ENCODE peak calls at places on chromosome 22, in eight cellular contexts. W, R, D, E, A, G, J and H are unnamed samples.

GRCh38 chr22:28936200-28936599 is 52.8 kb downstream of the ZNRF3 start:
- DNase-seq in D (no peak), G (no peak), R (no peak), A (no peak), J (no peak), W (no peak), E (no peak), H (no peak)

GRCh38 chr22:33188316-33188715 is 130.1 kb upstream of the SYN3 start:
- DNase-seq in E (no peak), W (no peak), J (no peak), R (no peak), G (no peak), A (no peak), D (no peak), H (no peak)

GRCh38 chr22:41288245-41288946 is 2.4 kb upstream of the RANGAP1 start:
- DNase-seq in G (peak; percentile 66), R (peak; percentile 55), E (no peak), W (peak; percentile 87), A (peak; percentile 35), J (peak; percentile 72), D (no peak), H (peak; percentile 58)

GRCh38 chr22:50098052-50098451 is 8.2 kb downstream of the MOV10L1 start:
- DNase-seq in E (no peak), A (no peak), W (no peak), G (no peak), R (no peak), J (no peak), D (no peak), H (no peak)

GRCh38 chr22:41030891-41031290 is 61.5 kb upstream of the EP300 start:
- DNase-seq in D (no peak), R (no peak), E (no peak), A (no peak), G (peak; percentile 81), W (no peak), J (no peak), H (no peak)

GRCh38 chr22:17371446-17371845 is 2.2 kb downstream of the CECR2 start:
- DNase-seq in A (no peak), D (no peak), E (no peak), J (no peak), W (no peak), R (no peak), G (no peak), H (no peak)

GRCh38 chr22:47448231-47449035 is 686.0 kb downstream of the TBC1D22A start:
- DNase-seq in J (no peak), A (no peak), R (no peak), W (no peak), G (no peak), D (no peak), E (no peak), H (no peak)

GRCh38 chr22:29799217-29799680 is 32.1 kb downstream of the UQCR10 start:
- DNase-seq in G (peak; percentile 93), R (peak; percentile 97), J (peak; percentile 82), D (peak; percentile 90), W (peak; percentile 92), A (peak; percentile 70), E (peak; percentile 67), H (peak; percentile 88)

GRCh38 chr22:40183029-40183581 is 5.4 kb downstream of the TNRC6B start:
- DNase-seq in E (no peak), A (peak; percentile 33), G (peak; percentile 93), R (peak; percentile 16), W (peak; percentile 57), J (no peak), D (no peak), H (no peak)

GRCh38 chr22:26610072-26610958 is 7.5 kb downstream of the CRYBB1 start:
- DNase-seq in W (peak; percentile 73), E (peak; percentile 60), D (peak; percentile 74), J (peak; percentile 80), G (peak; percentile 80), R (peak; percentile 19), A (peak; percentile 75), H (no peak)

GRCh38 chr22:46972901-46973831 is 210.7 kb downstream of the TBC1D22A start:
- DNase-seq in W (no peak), J (no peak), A (no peak), R (no peak), E (no peak), D (no peak), G (no peak), H (no peak)

DNA sequence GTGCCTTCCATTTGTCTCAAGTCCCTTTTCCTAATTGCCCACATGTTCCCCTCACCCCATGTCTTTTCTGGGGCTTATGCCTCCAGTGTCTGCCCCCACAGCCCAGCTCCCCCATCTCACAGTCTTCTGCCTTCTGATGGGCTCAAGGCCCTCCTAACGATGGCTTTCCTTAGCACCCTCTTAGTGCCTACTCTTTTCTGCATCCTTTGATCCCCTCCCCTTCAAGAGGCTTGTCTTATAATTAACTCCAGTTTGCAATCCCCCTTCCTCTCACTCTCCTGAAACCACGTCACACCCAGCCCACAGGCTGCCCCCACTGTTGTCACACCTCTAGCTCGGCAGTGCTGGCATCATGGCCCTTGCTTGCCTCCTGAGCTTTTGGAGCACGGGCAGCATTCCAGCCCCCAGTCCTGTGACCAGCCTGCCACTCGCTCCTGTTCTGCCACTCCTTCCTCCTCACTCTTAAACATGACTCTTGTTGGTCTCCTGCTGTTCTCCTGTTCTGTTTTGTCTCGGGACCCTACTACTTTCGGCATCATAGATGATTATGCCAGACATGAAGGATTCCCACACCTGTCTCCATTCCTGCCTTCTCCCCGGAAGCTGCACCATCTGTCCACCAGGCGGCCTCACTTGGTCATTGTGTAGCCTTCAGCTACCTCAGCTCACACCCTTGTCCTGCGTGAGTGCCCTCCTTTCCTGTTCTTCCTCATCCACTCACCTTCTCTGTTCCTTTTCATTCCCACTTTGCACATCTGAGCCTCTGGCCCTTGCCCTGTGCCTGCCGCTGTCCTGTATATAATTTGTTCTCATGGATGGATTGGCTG is 26.1 kb downstream of the UBE2L3 start:
- DNase-seq in J (no peak), E (peak; percentile 42), A (no peak), G (no peak), D (no peak), W (peak; percentile 24), R (no peak), H (no peak)
- TF ChIP-seq CTCF in J (peak; percentile 27), E (no peak), A (peak; percentile 29), G (peak; percentile 55), D (no peak), W (peak; percentile 61), R (no peak), H (no peak)

DNA sequence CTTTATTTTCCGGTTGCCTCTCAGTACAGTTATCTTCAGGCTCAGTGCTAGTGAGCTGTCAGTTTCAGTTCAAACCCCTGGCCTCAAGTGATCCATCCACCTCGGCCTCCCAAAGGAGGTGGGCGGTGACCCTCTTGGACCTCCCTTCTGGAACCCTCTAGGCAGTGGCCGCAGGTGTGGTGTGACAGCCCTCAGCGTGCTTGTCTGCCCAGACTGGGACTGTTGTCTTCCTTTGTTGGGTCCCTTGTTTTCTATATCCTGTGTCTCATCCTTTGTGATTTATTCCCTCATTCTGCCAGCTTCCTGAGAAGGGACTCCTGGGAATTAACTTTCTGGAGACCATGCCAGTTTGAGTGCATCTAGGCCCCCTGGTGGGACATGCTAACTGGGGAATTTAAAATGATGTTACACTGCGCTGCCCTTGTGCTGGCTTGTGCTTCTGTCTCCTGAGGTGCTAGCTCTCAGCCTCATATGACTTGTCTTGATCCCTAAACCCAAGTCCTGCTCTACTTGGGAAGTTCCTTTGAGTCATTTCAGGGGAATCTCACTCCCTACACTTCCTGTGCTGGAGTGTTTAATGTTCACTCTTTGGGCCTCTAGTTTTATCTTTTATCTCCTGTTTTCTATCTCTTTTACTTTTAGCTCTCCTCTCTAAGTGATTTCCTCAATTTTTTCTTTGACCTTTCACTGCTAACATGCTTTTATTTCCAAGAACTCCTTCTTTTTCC is 19.4 kb downstream of the MED15 start:
- DNase-seq in E (no peak), R (no peak), A (no peak), J (no peak), W (peak; percentile 57), G (peak; percentile 77), D (no peak), H (no peak)
- TF ChIP-seq CTCF in E (no peak), R (no peak), A (no peak), J (no peak), W (peak; percentile 26), G (peak; percentile 33), D (no peak), H (no peak)

DNA sequence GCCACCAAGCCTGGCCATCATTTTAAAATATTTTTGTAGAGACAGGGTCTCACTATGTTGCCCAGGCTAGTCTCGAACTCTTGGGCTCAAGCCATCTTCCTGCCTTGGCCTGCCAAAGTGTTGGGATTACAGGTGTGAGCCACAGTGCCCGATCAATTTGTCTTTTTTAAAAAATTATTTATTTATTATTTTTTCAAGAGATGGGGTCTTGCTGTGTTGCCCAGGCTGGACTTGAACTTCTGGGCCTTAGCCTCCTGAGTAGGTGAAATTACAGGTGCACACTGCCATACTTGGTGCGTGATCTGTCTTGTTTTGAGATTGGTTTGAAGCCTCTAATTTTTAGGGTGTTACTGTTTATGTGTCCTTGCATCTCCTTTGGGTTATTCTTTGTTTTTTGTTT is 10.2 kb downstream of the CABIN1 start:
- DNase-seq in A (no peak), J (no peak), W (no peak), E (no peak), R (no peak), D (no peak), G (no peak), H (no peak)
- TF ChIP-seq CTCF in A (no peak), J (no peak), W (no peak), E (no peak), R (no peak), D (no peak), G (no peak), H (no peak)

GRCh38 chr22:43515902-43516301 is 104.1 kb downstream of the MPPED1 start:
- DNase-seq in R (no peak), G (no peak), J (no peak), D (no peak), A (no peak), E (no peak), W (no peak), H (no peak)
- TF ChIP-seq CTCF in R (no peak), G (no peak), J (no peak), D (no peak), A (no peak), E (no peak), W (no peak), H (no peak)

GRCh38 chr22:20858615-20859416 is at the start of the genes PI4KA and SNAP29:
- DNase-seq in R (peak; percentile 100), G (peak; percentile 99), A (peak; percentile 99), W (peak; percentile 94), E (peak; percentile 98), J (peak; percentile 100), D (peak; percentile 100), H (peak; percentile 99)
- TF ChIP-seq CTCF in R (peak; percentile 45), G (no peak), A (no peak), W (no peak), E (no peak), J (peak; percentile 46), D (peak; percentile 48), H (no peak)

DNA sequence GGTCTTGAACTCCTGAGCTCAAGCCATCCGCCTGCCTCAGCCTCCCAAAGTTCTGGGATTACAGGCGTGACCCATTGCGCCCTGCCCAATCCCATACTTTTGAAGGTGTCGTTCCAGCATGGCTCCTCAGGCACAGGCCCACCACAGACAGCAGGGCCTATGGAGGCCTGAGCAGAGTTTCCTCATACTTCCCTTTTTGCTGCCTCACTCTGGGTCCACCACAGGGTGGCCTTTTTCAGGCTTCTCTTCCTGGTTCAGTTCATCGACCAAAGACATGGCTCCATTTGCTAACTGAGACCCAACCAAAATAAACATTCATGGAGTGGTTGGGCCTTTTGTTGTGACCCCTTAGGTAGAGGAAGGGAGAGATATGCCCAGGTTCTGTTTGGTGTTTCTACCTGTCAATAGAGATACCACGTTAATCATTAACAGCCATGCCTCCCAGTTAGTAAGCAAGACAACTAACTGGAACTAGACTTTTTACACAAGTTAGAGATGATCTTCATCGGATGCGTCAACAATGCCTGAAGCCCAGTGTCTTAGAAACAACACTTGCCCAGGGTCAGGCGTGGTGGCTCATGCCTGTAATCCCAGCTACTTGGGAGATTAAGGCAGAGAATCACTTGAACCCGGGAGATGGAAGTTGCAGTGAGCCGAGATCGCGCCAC is 35.1 kb downstream of the TRIOBP start:
- DNase-seq in W (no peak), A (peak; percentile 63), R (no peak), D (no peak), E (no peak), G (no peak), J (no peak), H (no peak)
- TF ChIP-seq CTCF in W (no peak), A (peak; percentile 26), R (no peak), D (peak; percentile 15), E (no peak), G (peak; percentile 34), J (peak; percentile 62), H (no peak)